ENCODE peak calls at places on chromosomes 16 and 17, in four cellular contexts. K is breast epithelium, Q is fibroblast of mammary gland, L is glutamatergic neuron. V is an unnamed sample.

GRCh38 chr17:10728331-10728730 is 1.5 kb downstream of the TMEM220 start:
- DNase-seq in K (no peak), Q (no peak), L (no peak), V (no peak)

GRCh38 chr17:35051183-35051578 is 12.3 kb downstream of the RFFL start:
- DNase-seq in K (no peak), L (no peak), Q (peak), V (no peak)

GRCh38 chr17:83064732-83065659 is 14.4 kb upstream of the METRNL start:
- DNase-seq in L (peak), Q (no peak), K (peak), V (no peak)

GRCh38 chr17:15341385-15341849 is at the start of gene TEKT3:
- DNase-seq in Q (peak), L (peak), K (peak), V (peak)

GRCh38 chr17:1347681-1348318 is 52.2 kb downstream of the YWHAE start:
- DNase-seq in K (no peak), Q (peak), L (no peak), V (no peak)

GRCh38 chr17:65055280-65055707 is 1.2 kb downstream of the GNA13 start:
- DNase-seq in Q (no peak), K (no peak), L (no peak), V (no peak)

GRCh38 chr17:82595893-82596292 is 52.4 kb downstream of the WDR45B start:
- DNase-seq in L (no peak), K (no peak), Q (no peak), V (no peak)

GRCh38 chr17:36652716-36653115 is 51.3 kb downstream of the MRM1 start:
- DNase-seq in K (no peak), Q (peak), L (no peak), V (no peak)

GRCh38 chr16:84303516-84303915 is 8.8 kb downstream of the WFDC1 start:
- DNase-seq in L (no peak), Q (no peak), K (no peak), V (no peak)

GRCh38 chr17:77602062-77602746 is 356.3 kb upstream of the TNRC6C start:
- DNase-seq in K (no peak), Q (peak), L (no peak), V (no peak)

GRCh38 chr16:48862087-48862532 is 252.1 kb upstream of the N4BP1 start:
- DNase-seq in K (no peak), L (no peak), Q (peak), V (no peak)
- TF ChIP-seq CTCF in K (no peak), L (peak), Q (peak), V (peak)

DNA sequence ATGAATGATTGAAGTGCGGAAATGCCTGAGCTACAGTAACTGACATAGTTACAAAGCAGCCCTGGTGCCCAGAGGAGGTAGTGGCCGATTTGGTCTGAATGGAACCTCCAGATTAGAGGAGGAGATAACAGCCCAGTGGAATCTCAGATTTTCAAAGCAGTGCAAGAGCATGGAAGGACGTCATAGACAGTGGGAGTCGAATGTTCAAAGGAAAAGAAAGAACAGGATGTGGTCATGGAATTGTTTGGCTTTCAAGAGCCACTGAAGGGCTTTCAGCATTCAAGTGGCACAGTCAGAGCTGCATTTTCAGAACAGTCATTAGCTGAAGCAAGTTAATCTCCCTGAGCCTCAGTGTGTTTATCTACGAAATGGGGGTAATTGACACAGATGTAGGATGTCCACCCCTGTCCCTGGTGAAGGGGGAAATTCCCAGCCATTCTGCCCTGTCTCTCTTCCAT is 104.6 kb upstream of the CACNG3 start:
- DNase-seq in K (no peak), Q (no peak), L (no peak), V (peak)
- TF ChIP-seq CTCF in K (no peak), Q (no peak), L (no peak), V (no peak)

GRCh38 chr17:73584987-73585386 is 59.3 kb downstream of the SDK2 start:
- DNase-seq in K (no peak), L (no peak), Q (no peak), V (no peak)
- TF ChIP-seq CTCF in K (no peak), L (no peak), Q (no peak), V (no peak)

GRCh38 chr16:55252577-55252976 is 71.4 kb upstream of the IRX6 start:
- DNase-seq in K (no peak), Q (no peak), L (no peak), V (no peak)
- TF ChIP-seq CTCF in K (no peak), Q (no peak), L (no peak), V (peak)

GRCh38 chr17:17413821-17414220 is 63.0 kb upstream of the MED9 start:
- DNase-seq in K (no peak), Q (peak), L (no peak), V (no peak)

GRCh38 chr17:17411692-17412091 is 65.1 kb upstream of the MED9 start:
- DNase-seq in Q (peak), L (no peak), K (no peak), V (no peak)

GRCh38 chr17:17414316-17414937 is 62.4 kb upstream of the MED9 start:
- DNase-seq in K (no peak), L (no peak), Q (peak), V (no peak)

GRCh38 chr17:17413215-17413792 is 63.5 kb upstream of the MED9 start:
- DNase-seq in L (no peak), K (no peak), Q (no peak), V (no peak)

GRCh38 chr17:17412331-17412730 is 64.5 kb upstream of the MED9 start:
- DNase-seq in K (no peak), Q (peak), L (no peak), V (no peak)
- TF ChIP-seq CTCF in K (no peak), Q (no peak), L (no peak), V (no peak)